ENCODE peak calls at places on chromosomes 7 and 10, in seven cellular contexts. U is cardiac muscle cell; Q is ascending aorta; D is CD8-positive, alpha-beta T cell; L is HCT116; O is thoracic aorta; I is BE2C. Y is an unnamed sample.

GRCh38 chr10:24209946-24210491 is 1.1 kb downstream of the KIAA1217 start:
- DNase-seq in U (no peak), Q (no peak), D (no peak), L (no peak), O (no peak), I (no peak), Y (peak; percentile 77)

GRCh38 chr7:155803418-155804376 is 8.6 kb downstream of the SHH start:
- DNase-seq in U (no peak), Q (no peak), D (no peak), L (no peak), O (no peak), I (no peak), Y (peak; percentile 35)

GRCh38 chr10:10516731-10517130 is 500.9 kb upstream of the CELF2 start:
- DNase-seq in U (no peak), Q (no peak), D (no peak), L (no peak), O (no peak), I (no peak), Y (no peak)

GRCh38 chr10:15473401-15473777 is 102.3 kb upstream of the FAM171A1 start:
- DNase-seq in U (no peak), Q (no peak), D (no peak), L (no peak), O (no peak), I (no peak), Y (no peak)

GRCh38 chr7:76244781-76245391 is 43.2 kb downstream of the SRRM3 start:
- DNase-seq in U (no peak), Q (no peak), D (no peak), L (no peak), O (no peak), I (peak; percentile 77), Y (no peak)

GRCh38 chr7:154858836-154859537 is 143.9 kb downstream of the PAXIP1 start:
- DNase-seq in U (no peak), Q (no peak), D (no peak), L (no peak), O (no peak), I (no peak), Y (no peak)

GRCh38 chr10:43197834-43198681 is 59.8 kb downstream of the CSGALNACT2 start:
- DNase-seq in U (no peak), Q (no peak), D (no peak), L (no peak), O (no peak), I (peak; percentile 55), Y (peak; percentile 37)

GRCh38 chr7:7761340-7761973 is 43.0 kb upstream of the RPA3 start:
- DNase-seq in U (no peak), Q (no peak), D (no peak), L (peak; percentile 26), O (no peak), I (no peak), Y (peak; percentile 67)

GRCh38 chr7:44050121-44050914 is 5.8 kb downstream of the DBNL start:
- DNase-seq in U (no peak), Q (no peak), D (no peak), L (no peak), O (no peak), I (no peak), Y (no peak)

GRCh38 chr10:114684085-114684821 is 26.2 kb upstream of the ABLIM1 start:
- DNase-seq in U (no peak), Q (no peak), D (no peak), L (no peak), O (no peak), I (peak; percentile 70), Y (no peak)

DNA sequence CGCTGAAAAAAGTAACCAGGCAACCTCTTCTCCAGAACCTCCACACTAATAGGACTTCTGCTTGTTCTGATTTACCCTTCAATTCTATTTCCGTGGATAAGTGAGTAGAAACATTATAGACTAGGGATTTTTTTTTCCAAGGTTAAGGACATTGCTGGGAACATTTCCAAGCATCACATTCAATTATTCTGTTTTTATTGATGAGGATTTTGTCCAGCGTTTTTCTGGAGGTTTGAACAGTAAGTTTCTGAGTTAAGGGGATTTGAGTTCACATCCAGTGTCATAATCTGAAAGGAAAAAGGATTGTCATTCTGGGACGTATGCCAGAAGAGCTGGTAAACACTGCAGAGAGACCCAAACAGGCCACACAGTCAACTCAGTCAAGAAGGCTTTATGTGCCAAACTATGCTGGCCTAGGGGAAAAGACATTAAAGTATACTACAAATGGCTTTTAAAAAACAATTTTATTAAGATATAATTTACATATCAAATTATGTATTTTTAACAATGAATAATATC is 28.2 kb upstream of the RALA start:
- DNase-seq in U (no peak), Q (no peak), D (no peak), L (no peak), O (no peak), I (no peak), Y (no peak)
- H3K4me3 ChIP-seq in U (no peak overlapping the region), Q (no peak overlapping the region), D (no peak overlapping the region), L (no peak overlapping the region), O (no peak overlapping the region), I (no peak overlapping the region), Y (no peak overlapping the region)

GRCh38 chr10:102066421-102067068 is 1.4 kb downstream of the HPS6 start:
- DNase-seq in U (no peak), Q (no peak), D (no peak), L (no peak), O (no peak), I (no peak), Y (no peak)

GRCh38 chr10:102064503-102064867 is 664 bp upstream of the HPS6 start:
- DNase-seq in U (no peak), Q (no peak), D (no peak), L (no peak), O (no peak), I (no peak), Y (no peak)

GRCh38 chr10:102064868-102065560 is at the start of gene HPS6:
- DNase-seq in U (peak; percentile 95), Q (peak; percentile 55), D (peak; percentile 89), L (peak; percentile 77), O (peak; percentile 48), I (peak; percentile 91), Y (peak; percentile 94)

GRCh38 chr10:102067091-102067916 is 2.2 kb downstream of the HPS6 start:
- DNase-seq in U (no peak), Q (no peak), D (no peak), L (no peak), O (no peak), I (no peak), Y (no peak)

DNA sequence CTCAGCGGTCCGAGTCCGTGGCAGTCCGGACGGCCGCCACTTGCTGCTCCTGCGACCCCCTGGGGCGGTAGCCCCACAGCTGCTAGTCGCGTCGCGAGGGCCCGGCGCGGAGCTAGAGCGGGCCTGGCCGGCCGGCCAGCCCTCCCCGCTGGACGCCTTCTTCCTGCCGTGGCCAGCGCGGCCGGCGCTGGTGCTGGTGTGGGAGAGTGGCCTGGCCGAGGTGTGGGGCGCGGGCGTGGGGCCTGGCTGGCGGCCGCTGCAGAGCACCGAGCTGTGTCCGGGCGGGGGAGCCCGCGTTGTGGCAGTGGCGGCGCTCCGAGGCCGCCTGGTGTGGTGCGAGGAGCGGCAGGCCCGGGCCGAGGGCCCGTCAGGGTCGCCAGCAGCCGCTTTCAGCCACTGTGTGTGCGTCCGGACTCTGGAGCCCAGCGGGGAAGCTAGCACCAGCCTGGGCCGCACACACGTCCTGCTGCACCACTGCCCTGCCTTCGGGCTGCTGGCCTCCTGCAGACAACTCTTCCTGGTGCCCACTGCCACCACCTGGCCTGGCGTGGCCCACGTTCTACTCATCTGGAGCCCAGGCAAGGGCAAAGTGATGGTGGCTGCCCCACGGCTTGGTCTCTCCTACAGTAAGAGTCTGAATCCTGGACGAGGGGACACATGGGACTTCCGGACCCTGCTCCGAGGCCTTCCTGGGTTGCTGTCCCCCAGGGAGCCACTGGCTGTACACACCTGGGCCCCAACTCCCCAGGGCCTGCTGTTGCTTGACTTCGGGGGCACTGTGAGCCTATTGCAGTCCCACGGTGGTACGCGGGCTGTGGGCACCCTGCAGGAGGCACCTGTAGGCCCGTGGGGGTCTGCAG is 642 bp downstream of the HPS6 start:
- DNase-seq in U (peak; percentile 66), Q (no peak), D (peak; percentile 16), L (no peak), O (no peak), I (peak; percentile 48), Y (peak; percentile 44)
- TF ChIP-seq CTCF in U (no peak), Q (no peak), D (no peak), L (no peak), O (no peak), I (no peak), Y (no peak)

DNA sequence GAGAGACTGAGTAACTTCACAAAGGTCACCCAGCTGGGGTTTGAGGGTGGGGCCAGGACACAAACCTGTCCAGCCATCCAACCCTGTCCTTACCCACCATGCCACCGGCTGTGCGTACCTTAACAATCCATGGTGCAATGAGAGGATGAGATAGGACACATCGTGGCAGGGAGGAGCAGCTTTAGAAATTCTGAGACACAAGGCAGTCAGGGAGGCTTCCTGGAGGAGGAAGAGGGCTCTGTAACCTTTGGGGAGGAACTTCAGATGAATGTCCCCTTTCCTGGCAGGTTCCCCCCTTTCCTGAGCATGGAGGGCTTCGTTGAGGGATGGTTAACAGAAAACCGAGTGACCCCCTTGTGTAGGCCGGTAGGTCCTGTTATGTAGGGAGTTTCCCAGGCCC is 35.6 kb upstream of the SLC29A3 start:
- DNase-seq in U (no peak), Q (no peak), D (no peak), L (no peak), O (no peak), I (no peak), Y (no peak)
- H3K4me3 ChIP-seq in U (no peak overlapping the region), Q (no peak overlapping the region), D (no peak overlapping the region), L (no peak overlapping the region), O (no peak overlapping the region), I (no peak overlapping the region), Y (no peak overlapping the region)

GRCh38 chr7:2661096-2661449 is 26.9 kb upstream of the AMZ1 start:
- DNase-seq in U (no peak), Q (no peak), D (no peak), L (no peak), O (no peak), I (no peak), Y (no peak)

GRCh38 chr7:2658941-2659340 is 27.2 kb downstream of the TTYH3 start:
- DNase-seq in U (no peak), Q (no peak), D (no peak), L (no peak), O (no peak), I (no peak), Y (no peak)

GRCh38 chr7:2661602-2662272 is 26.3 kb upstream of the AMZ1 start:
- DNase-seq in U (no peak), Q (no peak), D (no peak), L (no peak), O (no peak), I (peak; percentile 40), Y (no peak)

GRCh38 chr7:2659556-2660358 is 28.0 kb downstream of the TTYH3 start:
- DNase-seq in U (no peak), Q (no peak), D (no peak), L (no peak), O (no peak), I (no peak), Y (no peak)

DNA sequence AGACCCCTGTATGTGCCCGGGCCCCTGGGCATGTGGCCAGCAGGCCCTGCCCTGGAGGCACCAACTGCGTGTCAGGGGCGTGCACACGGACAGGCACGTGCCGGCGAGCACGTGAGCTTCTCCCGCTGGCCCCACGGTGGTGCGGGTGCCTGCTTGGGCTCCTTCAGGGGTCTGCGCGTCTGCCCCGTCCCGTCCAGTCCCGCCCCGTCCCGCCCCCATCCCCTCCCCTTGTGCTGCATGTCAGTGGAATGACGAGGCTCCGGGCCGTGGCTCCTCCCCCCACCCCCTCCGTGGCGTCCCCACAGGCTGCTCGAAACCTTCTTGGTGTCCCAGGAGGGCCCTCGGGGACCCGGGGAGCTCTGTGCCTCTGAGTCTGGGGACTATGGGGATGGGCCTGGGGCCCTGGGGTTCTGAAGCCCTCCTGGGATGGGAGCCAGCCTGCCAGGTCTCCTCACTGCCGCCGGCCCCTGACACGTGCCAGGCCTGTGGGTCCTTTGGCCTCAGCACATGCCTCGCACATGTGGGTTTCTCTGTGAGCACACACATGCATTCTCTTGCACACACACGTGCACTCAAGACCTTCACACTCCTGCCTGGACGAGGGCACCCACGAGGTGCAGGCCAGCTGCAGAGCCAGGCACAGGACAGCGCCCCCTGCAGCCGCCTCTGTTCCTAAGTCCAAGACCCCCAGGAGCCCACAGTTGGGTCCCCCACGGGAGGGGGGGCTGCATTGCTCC is 27.5 kb upstream of the AMZ1 start:
- DNase-seq in U (no peak), Q (no peak), D (no peak), L (no peak), O (no peak), I (peak; percentile 63), Y (no peak)
- TF ChIP-seq CTCF in U (peak; percentile 45), Q (peak; percentile 33), D (no peak), L (peak; percentile 53), O (no peak), I (peak; percentile 45), Y (no peak)

Y was measured in GM12865.